ENCODE peak calls at places on chromosomes 5 and 9, in eight cellular contexts. One of them, this sample, is unnamed.

GRCh38 chr5:65708140-65708539 is 13.8 kb downstream of the SGTB start:
- DNase-seq in psoas muscle: no peak
- DNase-seq in fibroblast of the aortic adventitia: no peak
- DNase-seq in AG04449: no peak
- DNase-seq in left lung: no peak
- DNase-seq in A673: no peak
- DNase-seq in colonic mucosa: no peak
- DNase-seq in ovary: no peak
- DNase-seq in this sample: no peak

GRCh38 chr5:134125195-134126015 is 10.9 kb downstream of the TCF7 start:
- DNase-seq in AG04449: peak
- DNase-seq in A673: no peak
- DNase-seq in psoas muscle: peak
- DNase-seq in fibroblast of the aortic adventitia: peak
- DNase-seq in left lung: no peak
- DNase-seq in ovary: peak
- DNase-seq in colonic mucosa: no peak
- DNase-seq in this sample: peak

GRCh38 chr9:8779478-8779877 is 979.9 kb upstream of the DMAC1 start:
- DNase-seq in fibroblast of the aortic adventitia: no peak
- DNase-seq in left lung: no peak
- DNase-seq in colonic mucosa: no peak
- DNase-seq in psoas muscle: no peak
- DNase-seq in A673: no peak
- DNase-seq in ovary: no peak
- DNase-seq in AG04449: no peak
- DNase-seq in this sample: no peak

GRCh38 chr9:98101868-98102273 is 17.2 kb downstream of the TRIM14 start:
- DNase-seq in AG04449: no peak
- DNase-seq in fibroblast of the aortic adventitia: no peak
- DNase-seq in A673: no peak
- DNase-seq in left lung: peak
- DNase-seq in ovary: no peak
- DNase-seq in psoas muscle: no peak
- DNase-seq in colonic mucosa: no peak
- DNase-seq in this sample: no peak

GRCh38 chr5:126383755-126384154 is 39.5 kb upstream of the GRAMD2B start:
- DNase-seq in AG04449: no peak
- DNase-seq in A673: no peak
- DNase-seq in ovary: no peak
- DNase-seq in psoas muscle: no peak
- DNase-seq in left lung: no peak
- DNase-seq in colonic mucosa: no peak
- DNase-seq in fibroblast of the aortic adventitia: no peak
- DNase-seq in this sample: no peak

GRCh38 chr9:129500166-129500862 is 120.6 kb downstream of the C9orf50 start:
- DNase-seq in fibroblast of the aortic adventitia: peak
- DNase-seq in A673: peak
- DNase-seq in left lung: no peak
- DNase-seq in AG04449: no peak
- DNase-seq in ovary: peak
- DNase-seq in colonic mucosa: no peak
- DNase-seq in psoas muscle: no peak
- DNase-seq in this sample: no peak

GRCh38 chr5:115542651-115543364 is 1.8 kb downstream of the FEM1C start:
- DNase-seq in psoas muscle: no peak
- DNase-seq in left lung: no peak
- DNase-seq in A673: no peak
- DNase-seq in AG04449: no peak
- DNase-seq in fibroblast of the aortic adventitia: no peak
- DNase-seq in colonic mucosa: no peak
- DNase-seq in ovary: peak
- DNase-seq in this sample: peak

GRCh38 chr5:107484261-107484660 is 186.5 kb downstream of the EFNA5 start:
- DNase-seq in A673: peak
- DNase-seq in AG04449: no peak
- DNase-seq in fibroblast of the aortic adventitia: peak
- DNase-seq in left lung: no peak
- DNase-seq in ovary: no peak
- DNase-seq in psoas muscle: no peak
- DNase-seq in colonic mucosa: no peak
- DNase-seq in this sample: peak

GRCh38 chr9:114176601-114177295 is 21.4 kb downstream of the COL27A1 start:
- DNase-seq in A673: peak
- DNase-seq in AG04449: no peak
- DNase-seq in ovary: no peak
- DNase-seq in fibroblast of the aortic adventitia: no peak
- DNase-seq in psoas muscle: no peak
- DNase-seq in left lung: no peak
- DNase-seq in colonic mucosa: no peak
- DNase-seq in this sample: no peak

GRCh38 chr5:53397845-53398244 is 82.6 kb upstream of the FST start:
- DNase-seq in fibroblast of the aortic adventitia: peak
- DNase-seq in A673: no peak
- DNase-seq in ovary: no peak
- DNase-seq in left lung: peak
- DNase-seq in AG04449: no peak
- DNase-seq in colonic mucosa: no peak
- DNase-seq in psoas muscle: peak
- DNase-seq in this sample: peak

GRCh38 chr9:137141050-137141810 is 2.3 kb downstream of the GRIN1 start:
- DNase-seq in ovary: no peak
- DNase-seq in fibroblast of the aortic adventitia: no peak
- DNase-seq in psoas muscle: no peak
- DNase-seq in colonic mucosa: no peak
- DNase-seq in left lung: no peak
- DNase-seq in AG04449: no peak
- DNase-seq in A673: no peak
- DNase-seq in this sample: no peak

GRCh38 chr5:115459844-115460243 is 84.7 kb downstream of the FEM1C start:
- DNase-seq in colonic mucosa: no peak
- DNase-seq in psoas muscle: no peak
- DNase-seq in fibroblast of the aortic adventitia: peak
- DNase-seq in AG04449: no peak
- DNase-seq in left lung: no peak
- DNase-seq in A673: no peak
- DNase-seq in ovary: no peak
- DNase-seq in this sample: peak

GRCh38 chr9:102855646-102856045 is 139.5 kb upstream of the CYLC2 start:
- DNase-seq in AG04449: no peak
- DNase-seq in ovary: no peak
- DNase-seq in left lung: no peak
- DNase-seq in colonic mucosa: no peak
- DNase-seq in A673: no peak
- DNase-seq in psoas muscle: no peak
- DNase-seq in fibroblast of the aortic adventitia: no peak
- DNase-seq in this sample: peak

GRCh38 chr5:94066437-94067207 is 325.2 kb upstream of the POU5F2 start:
- DNase-seq in A673: no peak
- DNase-seq in psoas muscle: no peak
- DNase-seq in left lung: no peak
- DNase-seq in AG04449: no peak
- DNase-seq in fibroblast of the aortic adventitia: no peak
- DNase-seq in ovary: no peak
- DNase-seq in colonic mucosa: no peak
- DNase-seq in this sample: no peak

GRCh38 chr9:94928271-94928670 is 201.8 kb downstream of the AOPEP start:
- DNase-seq in ovary: no peak
- DNase-seq in left lung: no peak
- DNase-seq in AG04449: no peak
- DNase-seq in colonic mucosa: no peak
- DNase-seq in A673: no peak
- DNase-seq in psoas muscle: no peak
- DNase-seq in fibroblast of the aortic adventitia: no peak
- DNase-seq in this sample: no peak

GRCh38 chr5:88702328-88702727 is 180.7 kb downstream of the MEF2C start:
- DNase-seq in psoas muscle: no peak
- DNase-seq in AG04449: no peak
- DNase-seq in ovary: no peak
- DNase-seq in fibroblast of the aortic adventitia: no peak
- DNase-seq in left lung: no peak
- DNase-seq in A673: no peak
- DNase-seq in colonic mucosa: no peak
- DNase-seq in this sample: no peak

GRCh38 chr9:105063665-105064247 is 135.8 kb upstream of the ABCA1 start:
- DNase-seq in ovary: peak
- DNase-seq in AG04449: peak
- DNase-seq in colonic mucosa: peak
- DNase-seq in psoas muscle: no peak
- DNase-seq in left lung: peak
- DNase-seq in A673: no peak
- DNase-seq in fibroblast of the aortic adventitia: peak
- DNase-seq in this sample: peak

GRCh38 chr9:83062653-83063527 is at the start of gene RASEF:
- DNase-seq in left lung: peak
- DNase-seq in ovary: no peak
- DNase-seq in psoas muscle: no peak
- DNase-seq in A673: peak
- DNase-seq in fibroblast of the aortic adventitia: no peak
- DNase-seq in AG04449: no peak
- DNase-seq in colonic mucosa: peak
- DNase-seq in this sample: no peak
- TF ChIP-seq CTCF in left lung: no peak
- TF ChIP-seq CTCF in ovary: no peak
- TF ChIP-seq CTCF in psoas muscle: no peak
- TF ChIP-seq CTCF in A673: no peak
- TF ChIP-seq CTCF in fibroblast of the aortic adventitia: no peak
- TF ChIP-seq CTCF in AG04449: peak
- TF ChIP-seq CTCF in colonic mucosa: no peak
- TF ChIP-seq CTCF in this sample: no peak

GRCh38 chr5:181223729-181224389 is 778 bp downstream of the TRIM41 start:
- DNase-seq in ovary: peak
- DNase-seq in AG04449: no peak
- DNase-seq in left lung: peak
- DNase-seq in fibroblast of the aortic adventitia: no peak
- DNase-seq in colonic mucosa: peak
- DNase-seq in psoas muscle: peak
- DNase-seq in A673: no peak
- DNase-seq in this sample: peak

GRCh38 chr5:181224390-181225234 is 1.5 kb downstream of the TRIM41 start:
- DNase-seq in AG04449: no peak
- DNase-seq in psoas muscle: no peak
- DNase-seq in colonic mucosa: no peak
- DNase-seq in left lung: peak
- DNase-seq in ovary: no peak
- DNase-seq in A673: no peak
- DNase-seq in fibroblast of the aortic adventitia: no peak
- DNase-seq in this sample: no peak

GRCh38 chr5:181221792-181222629 is 1.1 kb upstream of the TRIM41 start:
- DNase-seq in fibroblast of the aortic adventitia: peak
- DNase-seq in ovary: peak
- DNase-seq in left lung: peak
- DNase-seq in A673: peak
- DNase-seq in psoas muscle: peak
- DNase-seq in colonic mucosa: peak
- DNase-seq in AG04449: peak
- DNase-seq in this sample: peak

GRCh38 chr5:181222630-181223040 is 446 bp upstream of the TRIM41 start:
- DNase-seq in ovary: no peak
- DNase-seq in psoas muscle: no peak
- DNase-seq in left lung: no peak
- DNase-seq in fibroblast of the aortic adventitia: no peak
- DNase-seq in colonic mucosa: no peak
- DNase-seq in AG04449: no peak
- DNase-seq in A673: peak
- DNase-seq in this sample: no peak

GRCh38 chr5:181223041-181223728 is at the start of gene TRIM41:
- DNase-seq in left lung: peak
- DNase-seq in AG04449: peak
- DNase-seq in ovary: peak
- DNase-seq in psoas muscle: peak
- DNase-seq in A673: peak
- DNase-seq in fibroblast of the aortic adventitia: peak
- DNase-seq in colonic mucosa: peak
- DNase-seq in this sample: peak
- H3K4me3 ChIP-seq in left lung: peak
- H3K4me3 ChIP-seq in AG04449: peak
- H3K4me3 ChIP-seq in ovary: peak
- H3K4me3 ChIP-seq in psoas muscle: peak
- H3K4me3 ChIP-seq in A673: peak
- H3K4me3 ChIP-seq in fibroblast of the aortic adventitia: peak
- H3K4me3 ChIP-seq in colonic mucosa: peak
- H3K4me3 ChIP-seq in this sample: peak

GRCh38 chr5:113660848-113661247 is 147.4 kb downstream of the YTHDC2 start:
- DNase-seq in A673: no peak
- DNase-seq in colonic mucosa: no peak
- DNase-seq in ovary: no peak
- DNase-seq in fibroblast of the aortic adventitia: no peak
- DNase-seq in psoas muscle: no peak
- DNase-seq in AG04449: no peak
- DNase-seq in left lung: no peak
- DNase-seq in this sample: no peak

DNA sequence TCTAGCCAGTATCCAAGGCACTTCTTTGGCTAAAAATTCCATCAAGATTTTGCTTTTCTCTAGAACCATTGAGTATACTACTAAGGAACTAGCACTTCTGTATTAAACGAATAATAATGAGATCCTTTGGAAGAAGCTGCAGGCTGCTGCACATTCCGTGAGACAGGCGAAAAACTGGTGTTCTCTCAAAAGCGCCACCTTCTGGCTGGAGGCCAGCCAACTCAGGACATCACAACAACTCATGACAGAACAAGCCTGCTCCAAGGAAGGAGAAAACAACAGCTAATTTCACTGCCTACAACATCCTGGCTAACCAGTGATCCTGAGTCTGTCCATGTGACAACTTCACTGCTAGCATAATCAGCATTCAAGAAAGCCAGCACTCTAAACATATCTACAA is 150.4 kb downstream of the YTHDC2 start:
- DNase-seq in left lung: no peak
- DNase-seq in psoas muscle: no peak
- DNase-seq in A673: peak
- DNase-seq in AG04449: no peak
- DNase-seq in ovary: no peak
- DNase-seq in fibroblast of the aortic adventitia: peak
- DNase-seq in colonic mucosa: peak
- DNase-seq in this sample: peak
- TF ChIP-seq CTCF in left lung: no peak
- TF ChIP-seq CTCF in psoas muscle: no peak
- TF ChIP-seq CTCF in A673: peak
- TF ChIP-seq CTCF in AG04449: peak
- TF ChIP-seq CTCF in ovary: no peak
- TF ChIP-seq CTCF in fibroblast of the aortic adventitia: no peak
- TF ChIP-seq CTCF in colonic mucosa: no peak
- TF ChIP-seq CTCF in this sample: peak

DNA sequence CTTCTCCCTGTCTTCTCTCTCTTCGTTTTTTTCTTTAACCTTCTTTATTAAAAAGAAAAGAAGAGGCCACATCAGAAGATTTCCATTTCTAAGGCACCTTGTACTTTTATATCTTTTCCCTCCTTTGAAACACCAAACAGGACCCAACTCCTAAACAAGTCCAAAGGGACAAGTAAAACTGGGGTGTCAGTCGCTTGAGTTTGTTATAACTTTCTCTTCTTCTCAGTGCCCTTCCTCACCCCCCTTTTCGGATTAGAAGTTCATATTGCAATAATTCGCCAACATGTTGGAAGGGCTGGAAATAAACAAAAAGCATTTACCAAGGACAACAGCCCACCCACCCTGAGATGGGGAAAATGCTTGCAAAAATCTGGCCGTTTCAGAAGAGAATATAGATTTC is 148.9 kb upstream of the KLF4 start:
- DNase-seq in AG04449: no peak
- DNase-seq in colonic mucosa: no peak
- DNase-seq in fibroblast of the aortic adventitia: no peak
- DNase-seq in left lung: no peak
- DNase-seq in ovary: no peak
- DNase-seq in psoas muscle: no peak
- DNase-seq in A673: no peak
- DNase-seq in this sample: peak
- H3K4me3 ChIP-seq in AG04449: peak
- H3K4me3 ChIP-seq in colonic mucosa: peak
- H3K4me3 ChIP-seq in fibroblast of the aortic adventitia: peak
- H3K4me3 ChIP-seq in left lung: peak
- H3K4me3 ChIP-seq in ovary: peak
- H3K4me3 ChIP-seq in psoas muscle: peak
- H3K4me3 ChIP-seq in A673: peak
- H3K4me3 ChIP-seq in this sample: peak

This sample was measured in cardiac fibroblast.